ENCODE peak calls at places on chromosomes 12 and 14, in four cellular contexts. D is prostate gland, F is cardiac fibroblast, N is OCI-LY7. C is an unnamed sample.

GRCh38 chr12:124994435-124994975 is 1.1 kb downstream of the BRI3BP start:
- DNase-seq in F (no peak), D (no peak), N (peak; percentile 84), C (no peak)

GRCh38 chr14:104320611-104321086 is 182.3 kb downstream of the KIF26A start:
- DNase-seq in D (no peak), F (no peak), N (no peak), C (no peak)

GRCh38 chr14:66074546-66074945 is 411.6 kb upstream of the CCDC196 start:
- DNase-seq in D (no peak), N (no peak), F (no peak), C (no peak)

GRCh38 chr14:105340821-105341408 is 26.4 kb downstream of the PACS2 start:
- DNase-seq in D (no peak), N (no peak), F (no peak), C (no peak)

GRCh38 chr12:54398995-54399793 is 14.7 kb upstream of the ZNF385A start:
- DNase-seq in N (peak; percentile 76), F (peak; percentile 90), D (peak; percentile 70), C (no peak)

GRCh38 chr12:42976620-42977019 is 387.1 kb upstream of the PRICKLE1 start:
- DNase-seq in F (no peak), D (no peak), N (no peak), C (no peak)

GRCh38 chr12:4116251-4117111 is 157.1 kb upstream of the CCND2 start:
- DNase-seq in F (peak; percentile 53), N (peak; percentile 12), D (no peak), C (no peak)

GRCh38 chr12:65823481-65824313 is 586 bp upstream of the HMGA2 start:
- DNase-seq in F (peak; percentile 40), D (peak; percentile 6), N (no peak), C (no peak)

DNA sequence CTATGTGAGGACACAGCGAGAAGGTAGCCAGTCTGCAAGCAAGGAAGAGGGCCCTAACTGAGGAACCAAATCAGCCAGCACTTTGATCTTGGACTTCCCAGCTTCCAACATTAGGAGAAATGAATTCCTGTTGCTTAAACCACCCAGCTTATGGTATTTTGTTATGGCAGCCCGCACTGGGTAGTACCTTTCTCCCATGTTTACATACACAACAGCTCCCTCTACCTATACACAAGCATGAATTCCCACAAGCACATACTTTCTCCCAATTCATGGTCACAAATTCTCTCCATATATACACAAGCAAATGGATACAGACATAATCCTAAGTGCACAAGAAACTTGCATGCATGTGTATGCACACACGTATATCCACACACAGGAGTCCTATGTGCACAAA is 7.4 kb downstream of the ITGB7 start:
- DNase-seq in N (no peak), D (no peak), F (no peak), C (no peak)
- TF ChIP-seq CTCF in N (peak; percentile 38), D (no peak), F (no peak), C (no peak)

DNA sequence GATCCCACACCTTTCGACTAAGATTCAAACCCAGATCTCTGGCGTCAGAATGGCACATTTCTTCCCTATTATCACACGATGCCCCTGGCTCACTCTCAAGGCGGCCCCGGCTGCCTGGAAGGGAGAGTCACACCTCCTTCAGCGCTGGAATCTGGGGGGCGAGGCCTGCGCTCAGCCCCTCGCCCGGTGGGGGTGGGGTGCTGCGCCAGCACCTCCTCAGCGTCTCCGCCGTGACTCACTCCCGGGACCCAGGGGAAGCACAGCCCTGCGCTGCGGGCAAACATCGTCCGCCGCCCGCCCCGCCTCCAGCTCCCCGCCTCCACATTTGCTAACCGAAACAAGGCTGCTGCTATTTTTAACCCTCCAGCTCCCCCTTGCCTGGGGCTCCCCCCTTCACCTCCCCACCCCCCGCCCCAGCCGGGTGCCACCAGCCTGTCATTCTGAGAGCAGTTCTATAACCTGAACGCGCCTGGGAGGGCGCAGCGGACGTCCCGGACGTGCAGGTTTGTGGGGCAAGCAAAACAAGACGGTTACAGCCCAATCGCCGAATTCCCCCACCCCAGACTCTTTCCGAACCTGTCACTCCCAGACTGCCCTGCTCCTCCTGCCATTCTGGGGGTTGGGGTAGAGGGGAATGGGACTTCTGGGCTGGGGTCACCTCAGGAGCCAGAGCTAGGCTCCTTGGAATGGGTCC is 6.8 kb downstream of the HDAC7 start:
- DNase-seq in D (peak; percentile 86), N (peak; percentile 96), F (peak; percentile 93), C (no peak)
- TF ChIP-seq CTCF in D (no peak), N (peak; percentile 36), F (no peak), C (peak; percentile 10)

GRCh38 chr14:33676135-33676566 is 274.7 kb downstream of the EGLN3 start:
- DNase-seq in D (peak; percentile 23), N (no peak), F (peak; percentile 67), C (no peak)
- TF ChIP-seq CTCF in D (no peak), N (peak; percentile 52), F (peak; percentile 58), C (peak; percentile 81)

DNA sequence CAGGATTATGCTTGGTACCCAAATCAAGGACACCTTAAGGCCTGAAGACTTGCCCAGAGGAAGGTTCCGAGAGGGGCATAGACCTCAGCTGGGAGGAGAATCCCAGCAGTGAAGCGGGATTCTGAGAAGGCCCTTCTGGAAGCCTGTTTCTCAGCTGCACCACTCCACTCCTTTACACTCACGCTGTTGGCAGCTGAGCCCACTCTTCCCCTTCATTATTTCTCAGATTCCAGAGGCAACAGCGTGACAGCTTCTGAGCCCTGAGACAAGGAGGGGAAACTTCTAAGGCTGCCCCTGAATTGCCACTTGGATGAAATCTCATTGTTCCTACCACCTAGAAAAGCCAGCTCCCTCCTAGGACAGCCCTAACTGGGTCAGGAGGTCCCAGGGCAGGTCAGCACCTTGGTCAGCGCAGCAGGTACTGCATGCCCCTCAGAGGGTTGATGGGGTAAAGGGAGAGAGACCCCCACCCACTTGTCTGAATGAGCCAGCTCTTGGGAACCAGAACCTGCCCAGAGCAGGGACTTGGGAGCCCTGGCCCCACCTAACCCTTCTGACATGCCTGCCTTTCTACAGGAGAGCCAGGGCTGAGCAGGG is 53.9 kb downstream of the ISCA2 start:
- DNase-seq in N (no peak), D (no peak), F (no peak), C (no peak)
- TF ChIP-seq CTCF in N (no peak), D (no peak), F (no peak), C (no peak)

DNA sequence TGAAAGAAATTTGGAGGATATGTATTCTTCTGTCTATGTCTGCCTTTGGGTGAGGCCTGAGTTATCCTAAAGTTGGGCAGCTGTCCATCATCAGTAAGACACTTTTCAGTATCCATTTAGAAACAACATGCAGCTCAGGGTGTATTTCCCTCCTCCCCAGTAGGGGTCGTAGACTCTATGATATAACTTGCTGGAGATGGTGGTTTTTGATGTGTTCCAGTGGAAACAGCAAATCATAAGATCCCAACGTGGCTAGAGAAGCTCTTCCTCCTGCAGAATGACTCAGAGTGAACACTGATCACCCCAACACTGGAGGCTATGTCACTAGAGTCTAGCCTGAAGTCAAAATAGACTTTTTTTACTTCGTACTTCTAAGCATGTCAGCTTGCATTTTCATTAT is 331.6 kb upstream of the STXBP6 start:
- DNase-seq in D (no peak), F (no peak), N (peak; percentile 5), C (no peak)
- TF ChIP-seq CTCF in D (no peak), F (no peak), N (peak; percentile 70), C (peak; percentile 42)

DNA sequence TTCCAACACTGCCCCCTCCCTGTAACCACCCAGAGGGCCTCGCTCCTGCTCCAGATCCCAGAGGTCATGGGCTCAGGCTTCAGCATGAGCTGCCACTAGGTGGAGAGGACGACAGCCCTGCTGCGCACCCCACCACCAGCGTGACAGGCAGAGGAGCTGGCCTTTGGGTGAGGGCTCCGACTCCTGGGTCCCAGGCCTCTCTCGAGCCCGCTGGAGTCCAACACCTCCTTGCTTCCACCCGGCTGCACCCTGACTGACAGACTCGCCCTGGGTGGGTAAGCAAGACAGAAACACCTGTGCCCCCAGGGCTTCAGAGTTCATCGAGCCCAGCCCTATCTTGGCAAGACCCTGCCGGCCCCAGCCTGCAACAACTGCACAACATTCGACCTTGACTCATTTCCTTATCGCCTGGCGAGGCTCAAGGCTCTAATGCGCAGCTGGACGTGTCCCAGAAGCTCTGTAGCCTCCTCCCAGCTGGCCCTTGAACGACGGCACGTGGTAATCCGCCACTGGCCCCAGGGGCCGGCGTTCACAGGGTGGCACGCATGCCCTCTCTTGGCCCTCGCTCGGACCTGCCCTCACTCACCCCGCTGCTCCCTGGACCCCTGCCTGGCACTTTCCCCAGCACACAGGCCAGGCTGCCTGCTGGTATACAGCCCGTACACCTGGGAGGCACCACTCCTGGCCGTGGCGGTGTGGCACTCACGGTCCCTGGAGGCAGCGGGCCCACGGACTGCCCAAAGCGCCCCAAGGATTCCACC is 28.0 kb downstream of the VPS37B start:
- DNase-seq in N (peak; percentile 37), D (no peak), F (no peak), C (no peak)
- TF ChIP-seq CTCF in N (peak; percentile 63), D (no peak), F (no peak), C (peak; percentile 18)